ENCODE peak calls at places on chromosomes 12 and 14, in six cellular contexts. C is uterus, Z is lower leg skin, H is RPMI7951, A is HFFc6, T is heart left ventricle. S is an unnamed sample.

GRCh38 chr14:91352101-91352500 is 65.5 kb downstream of the CCDC88C start:
- DNase-seq in Z (no peak), A (no peak), H (no peak), C (peak; percentile 31), T (peak; percentile 78), S (peak; percentile 33)

GRCh38 chr12:114757926-114758325 is 74.0 kb upstream of the TBX3 start:
- DNase-seq in A (no peak), H (no peak), Z (no peak), T (no peak), C (no peak), S (no peak)

GRCh38 chr12:114166360-114166759 is 200.2 kb upstream of the RBM19 start:
- DNase-seq in T (no peak), C (peak; percentile 16), A (peak; percentile 32), H (peak; percentile 20), Z (no peak), S (no peak)

GRCh38 chr12:13843841-13844240 is 137.6 kb downstream of the GRIN2B start:
- DNase-seq in H (no peak), Z (no peak), A (no peak), C (no peak), T (no peak), S (no peak)

GRCh38 chr12:52246720-52247621 is 13.9 kb downstream of the KRT7 start:
- DNase-seq in T (peak; percentile 40), C (no peak), Z (no peak), A (no peak), H (peak; percentile 57), S (no peak)

GRCh38 chr14:64147126-64147790 is 146.9 kb downstream of the ESR2 start:
- DNase-seq in T (no peak), A (no peak), H (no peak), C (no peak), Z (no peak), S (no peak)

GRCh38 chr12:2944401-2945047 is 14.7 kb upstream of the TEAD4 start:
- DNase-seq in C (peak; percentile 50), T (no peak), A (no peak), H (no peak), Z (no peak), S (peak; percentile 73)

GRCh38 chr14:55752580-55753365 is 172.8 kb downstream of the KTN1 start:
- DNase-seq in Z (no peak), C (no peak), A (peak; percentile 42), H (peak; percentile 19), T (no peak), S (no peak)

GRCh38 chr12:108237272-108237671 is 101.8 kb downstream of the CMKLR1 start:
- DNase-seq in C (no peak), Z (no peak), A (no peak), H (peak; percentile 21), T (no peak), S (no peak)

GRCh38 chr12:86945685-86946196 is 689.5 kb upstream of the MGAT4C start:
- DNase-seq in H (no peak), Z (no peak), T (no peak), A (no peak), C (no peak), S (no peak)

GRCh38 chr14:26522985-26523384 is 74.8 kb downstream of the NOVA1 start:
- DNase-seq in H (no peak), C (no peak), Z (no peak), T (no peak), A (no peak), S (no peak)

GRCh38 chr12:114655934-114656697 is 27.9 kb downstream of the TBX3 start:
- DNase-seq in C (peak; percentile 89), Z (no peak), T (no peak), A (no peak), H (no peak), S (no peak)

GRCh38 chr12:46386360-46386867 is 13.8 kb upstream of the SLC38A2 start:
- DNase-seq in T (no peak), C (no peak), Z (no peak), H (peak; percentile 75), A (peak; percentile 93), S (no peak)

GRCh38 chr14:77067632-77068514 is 30.2 kb upstream of the CIPC start:
- DNase-seq in T (peak; percentile 85), C (peak; percentile 69), A (peak; percentile 38), H (peak; percentile 60), Z (no peak), S (peak; percentile 74)

GRCh38 chr12:53230971-53231858 is 794 bp downstream of the RARG start:
- DNase-seq in A (no peak), Z (no peak), C (no peak), T (no peak), H (no peak), S (no peak)

GRCh38 chr14:61234215-61234916 is 46.8 kb downstream of the TMEM30B start:
- DNase-seq in A (no peak), C (no peak), H (no peak), T (no peak), Z (no peak), S (no peak)

GRCh38 chr12:96034631-96035282 is 630 bp downstream of the LTA4H start:
- DNase-seq in A (peak; percentile 5), H (peak; percentile 38), Z (no peak), T (peak; percentile 60), C (peak; percentile 26), S (peak; percentile 41)

GRCh38 chr14:50600849-50601248 is 40.9 kb downstream of the ATL1 start:
- DNase-seq in T (no peak), Z (no peak), C (no peak), H (no peak), A (no peak), S (no peak)

GRCh38 chr14:83170165-83170564 is 1636.5 kb upstream of the SEL1L start:
- DNase-seq in T (no peak), Z (no peak), C (no peak), A (no peak), H (no peak), S (no peak)

GRCh38 chr14:95487669-95488084 is 28.8 kb downstream of the SYNE3 start:
- DNase-seq in C (no peak), H (no peak), T (no peak), Z (no peak), A (no peak), S (no peak)

GRCh38 chr12:124426594-124427550 is 132.0 kb downstream of the RFLNA start:
- DNase-seq in C (peak; percentile 61), H (no peak), Z (no peak), T (no peak), A (no peak), S (no peak)

GRCh38 chr12:100356646-100357223 is at the start of gene SLC17A8:
- DNase-seq in A (no peak), T (no peak), C (no peak), Z (no peak), H (no peak), S (no peak)

GRCh38 chr14:61512026-61512425 is 183.3 kb upstream of the HIF1A start:
- DNase-seq in H (no peak), T (no peak), A (no peak), C (no peak), Z (no peak), S (no peak)

GRCh38 chr12:117098361-117099217 is 627 bp downstream of the TESC start:
- DNase-seq in C (no peak), H (no peak), Z (no peak), T (peak; percentile 72), A (no peak), S (peak; percentile 64)

GRCh38 chr14:104137297-104138097 is 890 bp upstream of the KIF26A start:
- DNase-seq in Z (no peak), H (peak; percentile 8), A (no peak), T (peak; percentile 89), C (peak; percentile 34), S (peak; percentile 83)

GRCh38 chr12:128180166-128180565 is 86.8 kb upstream of the TMEM132C start:
- DNase-seq in A (no peak), H (no peak), T (no peak), C (no peak), Z (no peak), S (no peak)

GRCh38 chr12:65368071-65368470 is 89.6 kb downstream of the MSRB3 start:
- DNase-seq in T (no peak), C (no peak), Z (no peak), A (no peak), H (no peak), S (no peak)

GRCh38 chr14:95200404-95200803 is 43.1 kb upstream of the DICER1 start:
- DNase-seq in H (no peak), Z (no peak), T (no peak), C (no peak), A (no peak), S (no peak)

GRCh38 chr12:32448581-32448980 is 49.2 kb downstream of the FGD4 start:
- DNase-seq in A (no peak), H (peak; percentile 4), Z (no peak), C (no peak), T (no peak), S (no peak)

GRCh38 chr12:68100241-68100640 is 59.3 kb downstream of the IFNG start:
- DNase-seq in Z (no peak), H (no peak), T (no peak), C (no peak), A (no peak), S (no peak)

S was measured in activated T-cell treated with anti-CD3 and anti-CD28 coated beads, Interleukin-2, amount 50 U/mL, for 24 hours.